ENCODE peak calls at places on chromosomes 13 and 19, in ten cellular contexts. One of them, this sample, is unnamed.

GRCh38 chr13:95921485-95921884 is 131.7 kb downstream of the UGGT2 start:
- DNase-seq in heart right ventricle: no peak
- DNase-seq in K562: no peak
- DNase-seq in WERI-Rb-1: no peak
- DNase-seq in mesenchymal stem cell: peak
- DNase-seq in breast epithelium: no peak
- DNase-seq in ovary: no peak
- DNase-seq in IMR-90: peak
- DNase-seq in CD8-positive, alpha-beta T cell: no peak
- DNase-seq in stomach: no peak
- DNase-seq in this sample: no peak

GRCh38 chr19:4439243-4439642 is 18.4 kb downstream of the UBXN6 start:
- DNase-seq in heart right ventricle: no peak
- DNase-seq in K562: no peak
- DNase-seq in WERI-Rb-1: no peak
- DNase-seq in mesenchymal stem cell: no peak
- DNase-seq in breast epithelium: no peak
- DNase-seq in ovary: no peak
- DNase-seq in IMR-90: no peak
- DNase-seq in CD8-positive, alpha-beta T cell: no peak
- DNase-seq in stomach: no peak
- DNase-seq in this sample: no peak

GRCh38 chr13:43143591-43143990 is 120.2 kb downstream of the DNAJC15 start:
- DNase-seq in heart right ventricle: no peak
- DNase-seq in K562: no peak
- DNase-seq in WERI-Rb-1: no peak
- DNase-seq in mesenchymal stem cell: no peak
- DNase-seq in breast epithelium: no peak
- DNase-seq in ovary: no peak
- DNase-seq in IMR-90: no peak
- DNase-seq in CD8-positive, alpha-beta T cell: no peak
- DNase-seq in stomach: no peak
- DNase-seq in this sample: no peak

GRCh38 chr19:13920524-13920923 is 14.5 kb downstream of the CC2D1A start:
- DNase-seq in heart right ventricle: no peak
- DNase-seq in K562: no peak
- DNase-seq in WERI-Rb-1: no peak
- DNase-seq in mesenchymal stem cell: no peak
- DNase-seq in breast epithelium: no peak
- DNase-seq in ovary: no peak
- DNase-seq in IMR-90: no peak
- DNase-seq in CD8-positive, alpha-beta T cell: no peak
- DNase-seq in stomach: no peak
- DNase-seq in this sample: no peak

GRCh38 chr19:49084206-49085019 is 838 bp upstream of the SNRNP70 start:
- DNase-seq in heart right ventricle: no peak
- DNase-seq in K562: no peak
- DNase-seq in WERI-Rb-1: no peak
- DNase-seq in mesenchymal stem cell: no peak
- DNase-seq in breast epithelium: no peak
- DNase-seq in ovary: peak
- DNase-seq in IMR-90: no peak
- DNase-seq in CD8-positive, alpha-beta T cell: no peak
- DNase-seq in stomach: no peak
- DNase-seq in this sample: no peak

GRCh38 chr19:35755550-35756371 is 1.1 kb downstream of the HSPB6 start:
- DNase-seq in heart right ventricle: peak
- DNase-seq in K562: no peak
- DNase-seq in WERI-Rb-1: no peak
- DNase-seq in mesenchymal stem cell: peak
- DNase-seq in breast epithelium: peak
- DNase-seq in ovary: peak
- DNase-seq in IMR-90: peak
- DNase-seq in CD8-positive, alpha-beta T cell: peak
- DNase-seq in stomach: peak
- DNase-seq in this sample: peak

GRCh38 chr19:43504426-43505185 is at the start of gene PHLDB3:
- DNase-seq in heart right ventricle: peak
- DNase-seq in K562: no peak
- DNase-seq in WERI-Rb-1: peak
- DNase-seq in mesenchymal stem cell: no peak
- DNase-seq in breast epithelium: peak
- DNase-seq in ovary: peak
- DNase-seq in IMR-90: peak
- DNase-seq in CD8-positive, alpha-beta T cell: peak
- DNase-seq in stomach: peak
- DNase-seq in this sample: no peak

GRCh38 chr13:99265823-99266426 is 7.7 kb upstream of the GPR18 start:
- DNase-seq in heart right ventricle: no peak
- DNase-seq in K562: peak
- DNase-seq in WERI-Rb-1: peak
- DNase-seq in mesenchymal stem cell: peak
- DNase-seq in breast epithelium: no peak
- DNase-seq in ovary: no peak
- DNase-seq in IMR-90: peak
- DNase-seq in CD8-positive, alpha-beta T cell: no peak
- DNase-seq in stomach: no peak
- DNase-seq in this sample: no peak

GRCh38 chr13:30615851-30616311 is 1.8 kb upstream of the USPL1 start:
- DNase-seq in heart right ventricle: no peak
- DNase-seq in K562: peak
- DNase-seq in WERI-Rb-1: no peak
- DNase-seq in mesenchymal stem cell: peak
- DNase-seq in breast epithelium: no peak
- DNase-seq in ovary: no peak
- DNase-seq in IMR-90: peak
- DNase-seq in CD8-positive, alpha-beta T cell: no peak
- DNase-seq in stomach: no peak
- DNase-seq in this sample: no peak
- H3K4me3 ChIP-seq in heart right ventricle: peak
- H3K4me3 ChIP-seq in K562: peak
- H3K4me3 ChIP-seq in WERI-Rb-1: peak
- H3K4me3 ChIP-seq in mesenchymal stem cell: no peak
- H3K4me3 ChIP-seq in breast epithelium: peak
- H3K4me3 ChIP-seq in ovary: peak
- H3K4me3 ChIP-seq in IMR-90: peak
- H3K4me3 ChIP-seq in CD8-positive, alpha-beta T cell: peak
- H3K4me3 ChIP-seq in stomach: peak
- H3K4me3 ChIP-seq in this sample: peak

GRCh38 chr19:29191005-29191404 is 21.9 kb downstream of the UQCRFS1 start:
- DNase-seq in heart right ventricle: no peak
- DNase-seq in K562: no peak
- DNase-seq in WERI-Rb-1: no peak
- DNase-seq in mesenchymal stem cell: no peak
- DNase-seq in breast epithelium: no peak
- DNase-seq in ovary: no peak
- DNase-seq in IMR-90: no peak
- DNase-seq in CD8-positive, alpha-beta T cell: no peak
- DNase-seq in stomach: no peak
- DNase-seq in this sample: no peak
- H3K4me3 ChIP-seq in heart right ventricle: no peak
- H3K4me3 ChIP-seq in K562: no peak
- H3K4me3 ChIP-seq in WERI-Rb-1: no peak
- H3K4me3 ChIP-seq in mesenchymal stem cell: no peak
- H3K4me3 ChIP-seq in breast epithelium: no peak
- H3K4me3 ChIP-seq in ovary: no peak
- H3K4me3 ChIP-seq in IMR-90: no peak
- H3K4me3 ChIP-seq in CD8-positive, alpha-beta T cell: no peak
- H3K4me3 ChIP-seq in stomach: no peak
- H3K4me3 ChIP-seq in this sample: no peak

DNA sequence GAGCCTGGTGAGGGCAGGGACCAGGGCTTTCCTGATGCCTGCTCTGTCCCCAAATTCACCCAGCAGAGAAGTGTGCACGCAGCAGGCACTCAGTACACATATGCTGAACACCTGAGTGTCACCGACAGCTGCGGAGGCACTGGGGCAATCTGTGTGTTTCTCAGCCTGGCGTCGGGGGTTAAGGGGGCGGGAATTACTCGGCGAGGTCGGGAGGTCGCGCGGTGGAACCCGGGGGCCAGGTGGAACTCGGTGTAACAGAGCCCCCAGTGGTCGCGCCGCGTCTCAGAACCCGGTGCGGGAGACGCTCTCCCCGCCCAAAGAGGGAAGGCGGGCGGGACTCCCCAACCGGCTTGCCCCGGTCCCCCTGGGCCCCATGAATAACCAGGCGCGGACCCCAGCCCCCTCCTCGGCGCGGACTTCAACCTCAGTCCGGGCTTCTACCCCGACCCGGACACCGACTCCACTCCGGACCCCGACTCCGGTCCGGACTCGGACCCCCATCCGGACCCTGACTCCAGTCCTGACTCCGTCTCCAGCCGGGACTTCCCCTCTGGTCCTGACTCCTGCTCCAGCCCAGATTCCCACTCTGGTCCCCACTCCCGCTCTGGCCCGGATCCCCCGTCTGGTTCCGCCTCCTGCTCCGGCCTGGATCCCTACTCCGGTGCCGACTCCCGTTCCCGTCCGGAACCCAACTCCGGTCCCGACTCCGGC is at the start of gene SELENOV:
- DNase-seq in heart right ventricle: no peak
- DNase-seq in K562: peak
- DNase-seq in WERI-Rb-1: no peak
- DNase-seq in mesenchymal stem cell: no peak
- DNase-seq in breast epithelium: no peak
- DNase-seq in ovary: peak
- DNase-seq in IMR-90: no peak
- DNase-seq in CD8-positive, alpha-beta T cell: no peak
- DNase-seq in stomach: no peak
- DNase-seq in this sample: no peak
- H3K4me3 ChIP-seq in heart right ventricle: peak
- H3K4me3 ChIP-seq in K562: no peak
- H3K4me3 ChIP-seq in WERI-Rb-1: peak
- H3K4me3 ChIP-seq in mesenchymal stem cell: no peak
- H3K4me3 ChIP-seq in breast epithelium: peak
- H3K4me3 ChIP-seq in ovary: peak
- H3K4me3 ChIP-seq in IMR-90: no peak
- H3K4me3 ChIP-seq in CD8-positive, alpha-beta T cell: peak
- H3K4me3 ChIP-seq in stomach: peak
- H3K4me3 ChIP-seq in this sample: peak

GRCh38 chr19:40609561-40610395 is 8.6 kb downstream of the LTBP4 start:
- DNase-seq in heart right ventricle: peak
- DNase-seq in K562: peak
- DNase-seq in WERI-Rb-1: no peak
- DNase-seq in mesenchymal stem cell: peak
- DNase-seq in breast epithelium: peak
- DNase-seq in ovary: peak
- DNase-seq in IMR-90: no peak
- DNase-seq in CD8-positive, alpha-beta T cell: peak
- DNase-seq in stomach: peak
- DNase-seq in this sample: peak
- H3K4me3 ChIP-seq in heart right ventricle: peak
- H3K4me3 ChIP-seq in K562: peak
- H3K4me3 ChIP-seq in WERI-Rb-1: no peak
- H3K4me3 ChIP-seq in mesenchymal stem cell: peak
- H3K4me3 ChIP-seq in breast epithelium: peak
- H3K4me3 ChIP-seq in ovary: peak
- H3K4me3 ChIP-seq in IMR-90: no peak
- H3K4me3 ChIP-seq in CD8-positive, alpha-beta T cell: peak
- H3K4me3 ChIP-seq in stomach: peak
- H3K4me3 ChIP-seq in this sample: peak

GRCh38 chr19:11626252-11626651 is 29.0 kb downstream of the ZNF627 start:
- DNase-seq in heart right ventricle: no peak
- DNase-seq in K562: no peak
- DNase-seq in WERI-Rb-1: no peak
- DNase-seq in mesenchymal stem cell: no peak
- DNase-seq in breast epithelium: no peak
- DNase-seq in ovary: no peak
- DNase-seq in IMR-90: no peak
- DNase-seq in CD8-positive, alpha-beta T cell: no peak
- DNase-seq in stomach: no peak
- DNase-seq in this sample: no peak

GRCh38 chr19:11624064-11624463 is 26.8 kb downstream of the ZNF627 start:
- DNase-seq in heart right ventricle: no peak
- DNase-seq in K562: no peak
- DNase-seq in WERI-Rb-1: no peak
- DNase-seq in mesenchymal stem cell: peak
- DNase-seq in breast epithelium: no peak
- DNase-seq in ovary: no peak
- DNase-seq in IMR-90: peak
- DNase-seq in CD8-positive, alpha-beta T cell: no peak
- DNase-seq in stomach: no peak
- DNase-seq in this sample: no peak
- H3K4me3 ChIP-seq in heart right ventricle: no peak
- H3K4me3 ChIP-seq in K562: no peak
- H3K4me3 ChIP-seq in WERI-Rb-1: no peak
- H3K4me3 ChIP-seq in mesenchymal stem cell: no peak
- H3K4me3 ChIP-seq in breast epithelium: peak
- H3K4me3 ChIP-seq in ovary: peak
- H3K4me3 ChIP-seq in IMR-90: no peak
- H3K4me3 ChIP-seq in CD8-positive, alpha-beta T cell: peak
- H3K4me3 ChIP-seq in stomach: peak
- H3K4me3 ChIP-seq in this sample: no peak

GRCh38 chr13:51704399-51705306 is 99.3 kb downstream of the DHRS12 start:
- DNase-seq in heart right ventricle: no peak
- DNase-seq in K562: no peak
- DNase-seq in WERI-Rb-1: no peak
- DNase-seq in mesenchymal stem cell: no peak
- DNase-seq in breast epithelium: no peak
- DNase-seq in ovary: no peak
- DNase-seq in IMR-90: no peak
- DNase-seq in CD8-positive, alpha-beta T cell: no peak
- DNase-seq in stomach: no peak
- DNase-seq in this sample: no peak

DNA sequence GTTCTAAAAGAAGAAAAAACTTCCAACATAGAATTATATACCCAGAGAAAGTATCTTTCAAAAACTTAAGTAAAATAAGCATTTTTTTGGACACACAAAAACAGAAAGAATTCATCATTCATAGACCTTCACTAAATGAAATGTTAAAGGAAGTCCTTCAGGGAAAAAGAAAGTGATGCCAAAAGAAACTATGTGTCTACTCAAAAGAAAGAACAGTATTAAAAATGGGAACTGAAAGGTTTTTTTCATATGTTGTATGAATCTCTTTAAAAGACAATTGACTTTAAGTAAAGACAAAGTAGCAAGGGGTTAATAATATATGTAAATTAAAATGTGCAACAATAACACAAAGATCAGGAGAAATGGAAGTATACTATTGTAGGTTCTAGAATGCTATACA is 96.5 kb downstream of the DHRS12 start:
- DNase-seq in heart right ventricle: no peak
- DNase-seq in K562: no peak
- DNase-seq in WERI-Rb-1: no peak
- DNase-seq in mesenchymal stem cell: no peak
- DNase-seq in breast epithelium: no peak
- DNase-seq in ovary: no peak
- DNase-seq in IMR-90: no peak
- DNase-seq in CD8-positive, alpha-beta T cell: no peak
- DNase-seq in stomach: no peak
- DNase-seq in this sample: no peak
- H3K4me3 ChIP-seq in heart right ventricle: no peak
- H3K4me3 ChIP-seq in K562: no peak
- H3K4me3 ChIP-seq in WERI-Rb-1: no peak
- H3K4me3 ChIP-seq in mesenchymal stem cell: no peak
- H3K4me3 ChIP-seq in breast epithelium: no peak
- H3K4me3 ChIP-seq in ovary: no peak
- H3K4me3 ChIP-seq in IMR-90: no peak
- H3K4me3 ChIP-seq in CD8-positive, alpha-beta T cell: no peak
- H3K4me3 ChIP-seq in stomach: no peak
- H3K4me3 ChIP-seq in this sample: no peak